ENCODE peak calls at places on chromosomes 16 and 17, in four cellular contexts. One of them, this sample, is unnamed.

GRCh38 chr17:36777118-36777517 is 160.2 kb upstream of the LHX1 start:
- DNase-seq in dorsolateral prefrontal cortex: no peak
- DNase-seq in SJSA1: no peak
- DNase-seq in PC-9: no peak
- DNase-seq in this sample: peak; percentile 27

GRCh38 chr16:81517630-81518438 is 73.2 kb downstream of the CMIP start:
- DNase-seq in SJSA1: no peak
- DNase-seq in PC-9: no peak
- DNase-seq in dorsolateral prefrontal cortex: no peak
- DNase-seq in this sample: no peak

GRCh38 chr17:7167832-7168231 is 11.3 kb downstream of the ASGR1 start:
- DNase-seq in dorsolateral prefrontal cortex: no peak
- DNase-seq in SJSA1: no peak
- DNase-seq in PC-9: no peak
- DNase-seq in this sample: no peak

GRCh38 chr16:23784811-23785447 is 30.1 kb downstream of the CHP2 start:
- DNase-seq in SJSA1: no peak
- DNase-seq in PC-9: no peak
- DNase-seq in dorsolateral prefrontal cortex: no peak
- DNase-seq in this sample: no peak

GRCh38 chr17:63113167-63113566 is 147.1 kb downstream of the TANC2 start:
- DNase-seq in PC-9: no peak
- DNase-seq in dorsolateral prefrontal cortex: no peak
- DNase-seq in SJSA1: peak; percentile 33
- DNase-seq in this sample: no peak

GRCh38 chr16:49521706-49522325 is 148.2 kb downstream of the C16orf78 start:
- DNase-seq in SJSA1: no peak
- DNase-seq in PC-9: no peak
- DNase-seq in dorsolateral prefrontal cortex: no peak
- DNase-seq in this sample: no peak

GRCh38 chr16:13168091-13168572 is 266.7 kb downstream of the SHISA9 start:
- DNase-seq in SJSA1: no peak
- DNase-seq in dorsolateral prefrontal cortex: no peak
- DNase-seq in PC-9: no peak
- DNase-seq in this sample: no peak

GRCh38 chr17:74712756-74713155 is at the start of gene CD300LF:
- DNase-seq in SJSA1: no peak
- DNase-seq in dorsolateral prefrontal cortex: no peak
- DNase-seq in PC-9: no peak
- DNase-seq in this sample: no peak

GRCh38 chr16:9612267-9612666 is 520.8 kb downstream of the HAPSTR1 start:
- DNase-seq in SJSA1: no peak
- DNase-seq in dorsolateral prefrontal cortex: no peak
- DNase-seq in PC-9: no peak
- DNase-seq in this sample: no peak

GRCh38 chr16:74936902-74937560 is 47.9 kb downstream of the WDR59 start:
- DNase-seq in PC-9: no peak
- DNase-seq in dorsolateral prefrontal cortex: no peak
- DNase-seq in SJSA1: peak; percentile 63
- DNase-seq in this sample: no peak

GRCh38 chr17:82791532-82791931 is 39.7 kb downstream of the TBCD start:
- DNase-seq in PC-9: no peak
- DNase-seq in SJSA1: peak; percentile 80
- DNase-seq in dorsolateral prefrontal cortex: no peak
- DNase-seq in this sample: no peak

GRCh38 chr17:17206913-17207368 is 808 bp upstream of the PLD6 start:
- DNase-seq in dorsolateral prefrontal cortex: no peak
- DNase-seq in SJSA1: no peak
- DNase-seq in PC-9: no peak
- DNase-seq in this sample: no peak

GRCh38 chr17:4142107-4142900 is 526 bp downstream of the ZZEF1 start:
- DNase-seq in dorsolateral prefrontal cortex: no peak
- DNase-seq in PC-9: no peak
- DNase-seq in SJSA1: peak; percentile 10
- DNase-seq in this sample: peak; percentile 5

GRCh38 chr17:18161226-18162094 is 22.2 kb upstream of the ALKBH5 start:
- DNase-seq in dorsolateral prefrontal cortex: no peak
- DNase-seq in PC-9: no peak
- DNase-seq in SJSA1: no peak
- DNase-seq in this sample: no peak

GRCh38 chr16:66988197-66988788 is at the start of gene CES4A:
- DNase-seq in dorsolateral prefrontal cortex: no peak
- DNase-seq in PC-9: peak; percentile 10
- DNase-seq in SJSA1: no peak
- DNase-seq in this sample: peak; percentile 38

GRCh38 chr16:23484501-23485256 is 25.6 kb downstream of the GGA2 start:
- DNase-seq in dorsolateral prefrontal cortex: no peak
- DNase-seq in PC-9: no peak
- DNase-seq in SJSA1: no peak
- DNase-seq in this sample: no peak

GRCh38 chr17:48484850-48485249 is 46.0 kb downstream of the HOXB1 start:
- DNase-seq in SJSA1: peak; percentile 79
- DNase-seq in PC-9: no peak
- DNase-seq in dorsolateral prefrontal cortex: no peak
- DNase-seq in this sample: no peak

GRCh38 chr16:45454-45853 is 8.0 kb downstream of the POLR3K start:
- DNase-seq in PC-9: no peak
- DNase-seq in SJSA1: no peak
- DNase-seq in dorsolateral prefrontal cortex: no peak
- DNase-seq in this sample: no peak

GRCh38 chr16:43294-43693 is 10.1 kb downstream of the POLR3K start:
- DNase-seq in SJSA1: no peak
- DNase-seq in dorsolateral prefrontal cortex: no peak
- DNase-seq in PC-9: no peak
- DNase-seq in this sample: no peak

GRCh38 chr16:42069-42457 is 11.3 kb downstream of the POLR3K start:
- DNase-seq in SJSA1: no peak
- DNase-seq in dorsolateral prefrontal cortex: no peak
- DNase-seq in PC-9: no peak
- DNase-seq in this sample: no peak

GRCh38 chr16:47234-47633 is 6.2 kb downstream of the POLR3K start:
- DNase-seq in PC-9: no peak
- DNase-seq in SJSA1: no peak
- DNase-seq in dorsolateral prefrontal cortex: no peak
- DNase-seq in this sample: no peak

DNA sequence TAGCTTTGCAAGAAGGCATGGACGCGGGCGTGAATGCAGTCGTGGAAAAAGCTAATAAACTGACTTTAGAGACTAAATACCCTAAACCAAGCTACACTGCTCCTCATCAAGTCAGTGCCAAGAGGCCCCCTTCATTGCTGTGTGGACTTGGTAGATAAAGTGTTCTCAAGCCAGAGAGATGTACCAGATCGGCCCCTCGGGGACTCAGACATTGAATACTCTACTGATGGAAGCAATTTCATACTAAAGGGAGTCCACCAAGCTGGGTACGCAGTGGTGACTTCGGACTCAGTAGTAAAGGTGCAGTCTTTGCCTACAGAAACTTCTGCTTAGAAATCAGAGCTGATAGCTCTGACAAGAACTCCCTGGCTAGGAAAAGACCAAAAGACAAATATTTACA is 8.8 kb downstream of the POLR3K start:
- DNase-seq in SJSA1: no peak
- DNase-seq in PC-9: no peak
- DNase-seq in dorsolateral prefrontal cortex: no peak
- DNase-seq in this sample: no peak
- H3K4me3 ChIP-seq in SJSA1: no peak overlapping the region
- H3K4me3 ChIP-seq in PC-9: no peak overlapping the region
- H3K4me3 ChIP-seq in dorsolateral prefrontal cortex: no peak overlapping the region
- H3K4me3 ChIP-seq in this sample: no peak overlapping the region

GRCh38 chr17:57671546-57672204 is 73.4 kb downstream of the CCDC182 start:
- DNase-seq in SJSA1: peak; percentile 88
- DNase-seq in dorsolateral prefrontal cortex: peak; percentile 68
- DNase-seq in PC-9: peak; percentile 44
- DNase-seq in this sample: peak; percentile 82
- H3K4me3 ChIP-seq in SJSA1: no peak overlapping the region
- H3K4me3 ChIP-seq in dorsolateral prefrontal cortex: no peak overlapping the region
- H3K4me3 ChIP-seq in PC-9: no peak overlapping the region
- H3K4me3 ChIP-seq in this sample: no peak overlapping the region

DNA sequence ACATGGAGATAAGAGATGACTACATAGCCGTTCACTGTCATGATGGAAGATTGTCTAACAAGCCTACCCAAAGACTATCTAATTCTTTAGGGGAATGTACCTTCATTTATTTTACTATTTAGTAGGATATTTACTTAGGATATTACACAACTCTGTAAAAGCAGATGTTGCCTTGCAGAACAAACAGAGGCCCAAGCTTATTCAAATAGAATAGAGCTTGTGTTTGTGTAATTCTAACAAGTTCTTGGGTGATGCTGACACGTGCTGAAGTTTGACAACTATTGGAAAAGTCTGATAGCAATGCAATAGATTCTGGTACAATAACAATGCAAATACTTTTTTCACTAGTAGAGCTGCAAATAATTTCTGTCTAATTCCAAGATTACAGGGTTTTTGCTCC is 447.6 kb downstream of the TOX3 start:
- DNase-seq in SJSA1: no peak
- DNase-seq in dorsolateral prefrontal cortex: no peak
- DNase-seq in PC-9: no peak
- DNase-seq in this sample: no peak
- H3K4me3 ChIP-seq in SJSA1: no peak overlapping the region
- H3K4me3 ChIP-seq in dorsolateral prefrontal cortex: no peak overlapping the region
- H3K4me3 ChIP-seq in PC-9: no peak overlapping the region
- H3K4me3 ChIP-seq in this sample: no peak overlapping the region

GRCh38 chr17:50029185-50029584 is 26.7 kb upstream of the ITGA3 start:
- DNase-seq in dorsolateral prefrontal cortex: no peak
- DNase-seq in PC-9: no peak
- DNase-seq in SJSA1: no peak
- DNase-seq in this sample: no peak

GRCh38 chr17:50026046-50026675 is 29.7 kb upstream of the ITGA3 start:
- DNase-seq in dorsolateral prefrontal cortex: no peak
- DNase-seq in PC-9: no peak
- DNase-seq in SJSA1: no peak
- DNase-seq in this sample: no peak

GRCh38 chr17:50026901-50027638 is 28.8 kb upstream of the ITGA3 start:
- DNase-seq in dorsolateral prefrontal cortex: peak; percentile 85
- DNase-seq in PC-9: peak; percentile 93
- DNase-seq in SJSA1: peak; percentile 93
- DNase-seq in this sample: peak; percentile 75

GRCh38 chr17:50028207-50029120 is 27.4 kb upstream of the ITGA3 start:
- DNase-seq in SJSA1: peak; percentile 90
- DNase-seq in dorsolateral prefrontal cortex: no peak
- DNase-seq in PC-9: peak; percentile 95
- DNase-seq in this sample: no peak

DNA sequence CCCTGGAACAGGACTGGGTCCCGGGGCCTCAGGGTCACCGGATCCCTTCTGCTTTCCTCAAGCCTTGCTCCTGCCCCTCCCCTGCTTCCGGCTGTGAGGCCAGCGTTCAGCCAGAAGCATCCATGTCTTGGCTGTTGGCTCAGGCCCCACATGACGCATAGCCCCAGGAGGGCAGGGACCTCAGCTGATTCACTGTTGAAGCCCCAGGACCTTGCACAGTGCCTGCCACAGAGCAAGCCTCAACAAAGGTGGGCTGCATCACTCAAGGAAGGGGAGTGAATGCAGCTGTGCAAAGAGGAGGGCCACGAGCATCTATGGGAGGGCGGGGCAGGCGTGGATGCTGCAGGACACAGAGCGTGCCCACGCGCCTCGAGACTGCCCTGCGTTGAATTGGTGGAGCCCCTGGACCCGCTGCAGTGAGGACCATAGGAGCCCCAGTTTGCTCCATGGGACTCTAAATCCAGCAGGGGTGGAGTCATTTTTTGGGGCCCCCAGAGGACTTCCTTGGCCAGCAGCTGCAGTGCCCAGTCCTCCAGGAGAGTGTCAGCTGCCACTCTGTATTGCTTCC is 28.2 kb upstream of the ITGA3 start:
- DNase-seq in SJSA1: peak; percentile 98
- DNase-seq in dorsolateral prefrontal cortex: no peak
- DNase-seq in PC-9: peak; percentile 90
- DNase-seq in this sample: no peak
- H3K4me3 ChIP-seq in SJSA1: peak overlapping the region; percentile 29
- H3K4me3 ChIP-seq in dorsolateral prefrontal cortex: no peak overlapping the region
- H3K4me3 ChIP-seq in PC-9: peak overlapping the region; percentile 58
- H3K4me3 ChIP-seq in this sample: no peak overlapping the region